ENCODE peak calls at places on chromosomes 13 and 19, in four cellular contexts. B is HuH-7; G is stimulated activated CD8-positive, alpha-beta memory T cell treated with anti-CD3 and anti-CD28 coated beads, Interleukin-4, amount 100 ng/mL, for 24 hours; Y is hypothalamus. J is an unnamed sample.

GRCh38 chr19:5692785-5693194 is 2.7 kb downstream of the RPL36 start:
- DNase-seq in B (no peak), G (no peak), Y (no peak), J (no peak)

GRCh38 chr13:112875627-112876026 is 93.4 kb upstream of the MCF2L start:
- DNase-seq in G (no peak), B (no peak), Y (no peak), J (no peak)

GRCh38 chr13:90943961-90944360 is 403.5 kb upstream of the MIR17HG start:
- DNase-seq in B (no peak), Y (no peak), G (no peak), J (no peak)

GRCh38 chr13:43301341-43301969 is 278.1 kb downstream of the DNAJC15 start:
- DNase-seq in Y (no peak), B (no peak), G (no peak), J (peak; percentile 3)

GRCh38 chr13:49690133-49690989 is 925 bp downstream of the EBPL start:
- DNase-seq in Y (no peak), B (peak; percentile 39), G (no peak), J (peak; percentile 62)

GRCh38 chr19:37551123-37551993 is 43.2 kb downstream of the ZNF571 start:
- DNase-seq in Y (no peak), G (peak; percentile 10), B (peak; percentile 75), J (no peak)

GRCh38 chr13:29707876-29708543 is 112.5 kb upstream of the SLC7A1 start:
- DNase-seq in B (peak; percentile 54), G (peak; percentile 11), Y (no peak), J (no peak)

GRCh38 chr19:45079063-45079910 is at the start of gene GEMIN7:
- DNase-seq in G (peak; percentile 76), B (peak; percentile 81), Y (peak; percentile 17), J (peak; percentile 63)

GRCh38 chr19:2616741-2617392 is 85.6 kb downstream of the GNG7 start:
- DNase-seq in B (no peak), G (no peak), Y (no peak), J (no peak)

GRCh38 chr13:45851171-45851889 is at the start of gene SIAH3:
- DNase-seq in G (no peak), B (no peak), Y (no peak), J (no peak)

GRCh38 chr13:112740502-112741131 is 50.8 kb downstream of the ATP11A start:
- DNase-seq in G (no peak), Y (no peak), B (no peak), J (no peak)

GRCh38 chr19:49638360-49638759 is 1.6 kb downstream of the RRAS start:
- DNase-seq in Y (no peak), G (no peak), B (no peak), J (no peak)

GRCh38 chr19:12938536-12939291 is at the start of gene CALR:
- DNase-seq in B (no peak), Y (no peak), G (no peak), J (no peak)

GRCh38 chr19:27765397-27765796 is 1447.6 kb downstream of the UQCRFS1 start:
- DNase-seq in B (no peak), G (no peak), Y (no peak), J (no peak)

GRCh38 chr13:72168126-72168525 is 301.1 kb upstream of the DACH1 start:
- DNase-seq in Y (no peak), B (no peak), G (no peak), J (no peak)

GRCh38 chr13:99657848-99658265 is 156.6 kb downstream of the TM9SF2 start:
- DNase-seq in G (no peak), B (peak; percentile 6), Y (no peak), J (no peak)

GRCh38 chr19:50702158-50702869 is 17.3 kb downstream of the SHANK1 start:
- DNase-seq in Y (no peak), G (no peak), B (no peak), J (no peak)

GRCh38 chr19:22622020-22622419 is 12.1 kb upstream of the ZNF492 start:
- DNase-seq in B (no peak), Y (no peak), G (no peak), J (no peak)

GRCh38 chr19:33646306-33646705 is 24.6 kb downstream of the CHST8 start:
- DNase-seq in G (no peak), Y (no peak), B (no peak), J (no peak)

GRCh38 chr13:68588623-68589022 is 1358.5 kb upstream of the PCDH9 start:
- DNase-seq in B (no peak), G (no peak), Y (no peak), J (no peak)

GRCh38 chr19:12793290-12794195 is 2.3 kb downstream of the JUNB start:
- DNase-seq in G (peak; percentile 87), Y (peak; percentile 89), B (peak; percentile 96), J (peak; percentile 88)

GRCh38 chr13:77563110-77563509 is 27.6 kb downstream of the SCEL start:
- DNase-seq in B (no peak), G (no peak), Y (no peak), J (no peak)